ENCODE peak calls at places on chromosomes 6 and 20, in seven cellular contexts. O is sigmoid colon, Q is colonic mucosa, F is stomach, A is bronchial epithelial cell, X is dorsolateral prefrontal cortex, Y is AG04450. G is an unnamed sample.

GRCh38 chr6:106477158-106477557 is 116.6 kb downstream of the CRYBG1 start:
- DNase-seq in O (no peak), Q (no peak), F (no peak), A (no peak), X (no peak), Y (no peak), G (no peak)

GRCh38 chr6:57267586-57268293 is 45.6 kb upstream of the RAB23 start:
- DNase-seq in O (peak), Q (peak), F (peak), A (peak), X (no peak), Y (peak), G (peak)

GRCh38 chr20:24783631-24784492 is 165.2 kb upstream of the CST7 start:
- DNase-seq in O (peak), Q (no peak), F (peak), A (no peak), X (no peak), Y (no peak), G (no peak)

GRCh38 chr6:154261688-154262397 is 94.8 kb downstream of the IPCEF1 start:
- DNase-seq in O (no peak), Q (no peak), F (no peak), A (no peak), X (no peak), Y (no peak), G (no peak)

GRCh38 chr20:36830791-36831691 is 44.9 kb upstream of the TLDC2 start:
- DNase-seq in O (peak), Q (no peak), F (no peak), A (no peak), X (no peak), Y (no peak), G (no peak)

GRCh38 chr6:3206339-3207015 is 21.0 kb downstream of the TUBB2B start:
- DNase-seq in O (no peak), Q (no peak), F (no peak), A (no peak), X (no peak), Y (no peak), G (no peak)

GRCh38 chr20:41717464-41717863 is 99.3 kb upstream of the CHD6 start:
- DNase-seq in O (no peak), Q (no peak), F (peak), A (no peak), X (peak), Y (no peak), G (no peak)

GRCh38 chr6:13681305-13682061 is 30.2 kb downstream of the RANBP9 start:
- DNase-seq in O (no peak), Q (no peak), F (no peak), A (no peak), X (no peak), Y (no peak), G (no peak)

GRCh38 chr6:7108964-7109836 is 1.4 kb downstream of the RREB1 start:
- DNase-seq in O (peak), Q (peak), F (peak), A (peak), X (no peak), Y (peak), G (peak)

GRCh38 chr6:108030223-108030622 is 44.3 kb downstream of the OSTM1 start:
- DNase-seq in O (no peak), Q (no peak), F (no peak), A (no peak), X (no peak), Y (no peak), G (no peak)

GRCh38 chr6:106116125-106116524 is 30.0 kb downstream of the PRDM1 start:
- DNase-seq in O (no peak), Q (no peak), F (no peak), A (peak), X (peak), Y (no peak), G (no peak)

GRCh38 chr20:61683721-61684120 is 382.0 kb downstream of the TAF4 start:
- DNase-seq in O (no peak), Q (no peak), F (no peak), A (peak), X (no peak), Y (no peak), G (no peak)

GRCh38 chr6:1383729-1384548 is 5.4 kb upstream of the FOXF2 start:
- DNase-seq in O (no peak), Q (no peak), F (no peak), A (no peak), X (no peak), Y (no peak), G (no peak)

GRCh38 chr20:23078994-23079364 is 7.1 kb downstream of the CD93 start:
- DNase-seq in O (peak), Q (no peak), F (no peak), A (no peak), X (no peak), Y (no peak), G (no peak)

GRCh38 chr6:138945354-138945753 is 42.7 kb downstream of the REPS1 start:
- DNase-seq in O (no peak), Q (no peak), F (no peak), A (no peak), X (no peak), Y (no peak), G (no peak)

GRCh38 chr6:158149641-158150040 is 18.4 kb downstream of the SERAC1 start:
- DNase-seq in O (no peak), Q (no peak), F (no peak), A (peak), X (no peak), Y (peak), G (no peak)

GRCh38 chr20:64230461-64231145 is 24.9 kb upstream of the PCMTD2 start:
- DNase-seq in O (no peak), Q (no peak), F (no peak), A (no peak), X (no peak), Y (no peak), G (no peak)

GRCh38 chr6:43634702-43635303 is 837 bp upstream of the MAD2L1BP start:
- DNase-seq in O (no peak), Q (no peak), F (no peak), A (no peak), X (no peak), Y (no peak), G (no peak)

GRCh38 chr6:43639984-43640800 is 4.6 kb downstream of the MAD2L1BP start:
- DNase-seq in O (no peak), Q (no peak), F (no peak), A (no peak), X (no peak), Y (no peak), G (no peak)

GRCh38 chr6:43636312-43636667 is 650 bp downstream of the MAD2L1BP start:
- DNase-seq in O (no peak), Q (no peak), F (no peak), A (peak), X (no peak), Y (no peak), G (no peak)

GRCh38 chr6:43630980-43631619 is 2.0 kb upstream of the GTPBP2 start:
- DNase-seq in O (no peak), Q (no peak), F (no peak), A (no peak), X (no peak), Y (no peak), G (no peak)

GRCh38 chr6:43635387-43636311 is at the start of gene MAD2L1BP:
- DNase-seq in O (peak), Q (peak), F (peak), A (peak), X (peak), Y (no peak), G (no peak)
- H3K4me3 ChIP-seq in O (peak), Q (peak), F (peak), A (peak), X (peak), Y (peak), G (peak)

GRCh38 chr6:99458319-99458718 is 33.2 kb upstream of the PNISR start:
- DNase-seq in O (no peak), Q (no peak), F (no peak), A (peak), X (no peak), Y (no peak), G (no peak)
- TF ChIP-seq CTCF in O (no peak), Q (peak), F (no peak), A (peak), X (no peak), Y (peak), G (peak)

GRCh38 chr6:164063346-164063745 is 648.8 kb downstream of the QKI start:
- DNase-seq in O (no peak), Q (no peak), F (no peak), A (no peak), X (no peak), Y (no peak), G (no peak)
- H3K4me3 ChIP-seq in O (no peak), Q (no peak), F (no peak), A (no peak), X (no peak), Y (no peak), G (no peak)

GRCh38 chr6:18022398-18023231 is 35.2 kb upstream of the KIF13A start:
- DNase-seq in O (no peak), Q (no peak), F (no peak), A (peak), X (no peak), Y (peak), G (peak)
- TF ChIP-seq CTCF in O (no peak), Q (no peak), F (no peak), A (no peak), X (no peak), Y (no peak), G (no peak)

DNA sequence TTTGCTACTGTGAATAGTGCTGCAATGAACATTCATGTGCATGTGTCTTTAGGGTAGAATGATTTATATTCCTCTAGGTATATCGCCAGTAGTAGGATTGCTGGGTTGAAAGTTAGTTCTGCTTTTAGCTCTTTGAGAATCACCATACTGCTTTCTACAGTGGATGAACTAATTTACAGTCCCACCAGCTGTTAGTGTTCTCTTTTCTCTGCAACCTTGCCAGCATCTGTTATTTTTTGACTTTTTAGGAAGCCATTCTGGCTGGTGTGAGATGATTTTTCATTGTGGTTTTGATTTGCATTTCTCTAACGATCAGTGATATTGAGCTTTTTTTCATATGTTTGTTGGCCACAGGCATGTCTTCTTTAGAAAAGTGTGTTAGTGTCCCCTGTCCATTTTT is 40.0 kb downstream of the PLG start:
- DNase-seq in O (no peak), Q (no peak), F (no peak), A (no peak), X (no peak), Y (no peak), G (no peak)
- H3K4me3 ChIP-seq in O (no peak), Q (no peak), F (no peak), A (no peak), X (no peak), Y (no peak), G (no peak)

GRCh38 chr6:43850314-43851203 is 80.5 kb downstream of the VEGFA start:
- DNase-seq in O (no peak), Q (no peak), F (no peak), A (no peak), X (no peak), Y (no peak), G (no peak)

GRCh38 chr6:43851204-43851855 is 81.3 kb downstream of the VEGFA start:
- DNase-seq in O (no peak), Q (no peak), F (no peak), A (no peak), X (no peak), Y (no peak), G (peak)

GRCh38 chr6:43852350-43852864 is 82.4 kb downstream of the VEGFA start:
- DNase-seq in O (no peak), Q (no peak), F (no peak), A (no peak), X (no peak), Y (no peak), G (no peak)

GRCh38 chr6:43855247-43855646 is 85.2 kb downstream of the VEGFA start:
- DNase-seq in O (no peak), Q (no peak), F (no peak), A (no peak), X (no peak), Y (no peak), G (no peak)

DNA sequence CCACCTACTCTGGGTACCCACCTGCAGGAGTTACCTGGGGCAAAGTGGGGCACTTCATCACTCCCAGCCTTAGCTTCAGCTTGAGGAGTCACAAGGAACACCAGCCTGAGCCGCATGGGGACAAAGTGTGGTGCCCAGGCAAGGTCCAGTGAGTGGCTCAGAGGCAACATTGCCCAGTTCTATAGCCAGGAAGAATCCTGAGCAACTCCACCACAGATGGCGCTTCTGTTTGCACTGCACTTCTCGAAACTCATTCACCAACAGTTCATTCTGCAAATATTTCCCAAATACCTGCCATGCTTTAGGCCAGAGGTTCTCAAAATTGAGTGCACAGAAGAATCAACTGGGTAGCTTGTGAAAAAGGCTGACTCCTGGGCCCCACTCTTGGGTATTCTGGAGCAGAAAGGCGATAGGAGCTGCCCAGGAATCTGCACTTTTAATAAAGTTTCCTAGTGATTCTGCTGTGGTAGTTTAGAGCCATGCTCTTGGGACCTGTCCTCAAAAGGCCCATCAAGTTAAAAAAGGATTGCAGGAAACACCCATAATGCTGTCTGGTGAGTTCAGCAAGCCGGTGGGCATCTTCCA is 83.1 kb downstream of the VEGFA start:
- DNase-seq in O (no peak), Q (no peak), F (no peak), A (no peak), X (no peak), Y (no peak), G (no peak)
- TF ChIP-seq CTCF in O (no peak), Q (no peak), F (no peak), A (no peak), X (no peak), Y (no peak), G (no peak)

DNA sequence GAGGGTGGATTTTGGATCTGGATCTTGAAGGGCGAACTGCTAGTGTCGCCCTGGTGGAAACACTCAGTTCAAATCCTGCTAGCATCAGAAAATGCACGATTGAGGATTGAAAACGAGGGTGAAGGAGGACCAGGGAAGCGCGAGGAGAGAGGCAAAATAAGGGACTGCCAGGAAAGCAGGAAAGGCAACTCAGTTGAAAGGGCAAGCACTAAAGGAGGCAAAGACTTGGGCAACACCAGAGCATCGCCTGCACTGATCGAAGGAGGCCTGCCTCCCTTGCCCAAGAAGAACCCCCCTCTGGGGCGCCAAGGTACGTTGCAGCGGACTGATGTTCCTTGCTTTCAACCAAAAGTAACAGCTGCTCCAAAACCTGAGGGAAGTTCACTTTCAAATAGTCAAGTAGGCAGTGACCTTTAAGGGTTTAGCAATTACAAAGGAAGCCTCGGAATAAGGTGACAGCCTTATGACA is 308 bp upstream of the COL21A1 start:
- DNase-seq in O (no peak), Q (no peak), F (no peak), A (no peak), X (no peak), Y (no peak), G (no peak)
- H3K4me3 ChIP-seq in O (peak), Q (peak), F (peak), A (peak), X (peak), Y (peak), G (peak)

GRCh38 chr20:20864346-20865096 is 152.1 kb upstream of the RALGAPA2 start:
- DNase-seq in O (no peak), Q (no peak), F (no peak), A (peak), X (no peak), Y (no peak), G (no peak)
- TF ChIP-seq CTCF in O (no peak), Q (no peak), F (no peak), A (peak), X (peak), Y (peak), G (no peak)

GRCh38 chr6:109808837-109809236 is 117.7 kb downstream of the FIG4 start:
- DNase-seq in O (no peak), Q (no peak), F (no peak), A (no peak), X (no peak), Y (no peak), G (no peak)
- H3K4me3 ChIP-seq in O (no peak), Q (no peak), F (no peak), A (no peak), X (no peak), Y (no peak), G (no peak)

G was measured in astrocyte of the cerebellum.